ENCODE peak calls at places on chromosome 17, in ten cellular contexts. A, T, M, F, P, E, X, L, K and Q are unnamed samples.

GRCh38 chr17:48198950-48199541 is 91.5 kb downstream of the SNX11 start:
- DNase-seq in A (no peak), T (no peak), M (no peak), F (no peak), P (no peak), E (no peak), X (no peak), L (no peak), K (no peak), Q (no peak)

GRCh38 chr17:80692931-80693467 is 148.4 kb downstream of the RPTOR start:
- DNase-seq in A (no peak), T (no peak), M (no peak), F (no peak), P (no peak), E (no peak), X (no peak), L (no peak), K (no peak), Q (no peak)

GRCh38 chr17:28384281-28385036 is 13.0 kb downstream of the SARM1 start:
- DNase-seq in A (no peak), T (peak), M (no peak), F (peak), P (no peak), E (no peak), X (no peak), L (no peak), K (no peak), Q (peak)

GRCh38 chr17:82419471-82419995 is 1.1 kb upstream of the OGFOD3 start:
- DNase-seq in A (no peak), T (no peak), M (no peak), F (no peak), P (no peak), E (no peak), X (no peak), L (no peak), K (no peak), Q (no peak)

GRCh38 chr17:27456681-27457404 is 595 bp downstream of the KSR1 start:
- DNase-seq in A (peak), T (peak), M (no peak), F (no peak), P (no peak), E (no peak), X (no peak), L (peak), K (no peak), Q (peak)

GRCh38 chr17:5672815-5673430 is 88.6 kb upstream of the NLRP1 start:
- DNase-seq in A (no peak), T (no peak), M (no peak), F (no peak), P (no peak), E (no peak), X (no peak), L (no peak), K (no peak), Q (no peak)

GRCh38 chr17:15334266-15334665 is 7.1 kb downstream of the TEKT3 start:
- DNase-seq in A (no peak), T (no peak), M (no peak), F (no peak), P (no peak), E (peak), X (peak), L (no peak), K (no peak), Q (no peak)

GRCh38 chr17:79832211-79833109 is 6.8 kb downstream of the CBX4 start:
- DNase-seq in A (no peak), T (peak), M (no peak), F (peak), P (no peak), E (no peak), X (no peak), L (no peak), K (no peak), Q (no peak)

GRCh38 chr17:42422412-42422957 is 571 bp downstream of the CAVIN1 start:
- DNase-seq in A (no peak), T (peak), M (no peak), F (peak), P (no peak), E (no peak), X (no peak), L (peak), K (peak), Q (no peak)

GRCh38 chr17:20095366-20096080 is 86.4 kb downstream of the SPECC1 start:
- DNase-seq in A (peak), T (peak), M (peak), F (no peak), P (no peak), E (peak), X (peak), L (peak), K (peak), Q (peak)

GRCh38 chr17:70317416-70317815 is 148.1 kb downstream of the KCNJ2 start:
- DNase-seq in A (no peak), T (no peak), M (no peak), F (no peak), P (no peak), E (no peak), X (no peak), L (no peak), K (no peak), Q (no peak)

GRCh38 chr17:36443777-36444176 is 42.7 kb upstream of the ZNHIT3 start:
- DNase-seq in A (no peak), T (no peak), M (no peak), F (peak), P (no peak), E (no peak), X (no peak), L (no peak), K (no peak), Q (no peak)

GRCh38 chr17:52035336-52035915 is 123.1 kb downstream of the CA10 start:
- DNase-seq in A (no peak), T (no peak), M (peak), F (no peak), P (no peak), E (no peak), X (no peak), L (no peak), K (no peak), Q (no peak)

GRCh38 chr17:49157784-49158183 is 25.2 kb downstream of the B4GALNT2 start:
- DNase-seq in A (no peak), T (no peak), M (no peak), F (no peak), P (no peak), E (peak), X (peak), L (no peak), K (no peak), Q (no peak)

GRCh38 chr17:13592427-13592826 is 9.3 kb downstream of the HS3ST3A1 start:
- DNase-seq in A (no peak), T (no peak), M (no peak), F (no peak), P (no peak), E (no peak), X (no peak), L (no peak), K (no peak), Q (no peak)

GRCh38 chr17:32341141-32341856 is 674 bp downstream of the C17orf75 start:
- DNase-seq in A (no peak), T (no peak), M (no peak), F (no peak), P (no peak), E (no peak), X (no peak), L (no peak), K (no peak), Q (no peak)

GRCh38 chr17:72477529-72477928 is 356.7 kb downstream of the SOX9 start:
- DNase-seq in A (no peak), T (peak), M (no peak), F (no peak), P (no peak), E (no peak), X (no peak), L (no peak), K (peak), Q (no peak)

GRCh38 chr17:27294689-27295630 is 1.0 kb downstream of the WSB1 start:
- DNase-seq in A (peak), T (no peak), M (peak), F (no peak), P (peak), E (peak), X (peak), L (no peak), K (peak), Q (peak)

GRCh38 chr17:81518113-81518784 is 5.7 kb upstream of the ACTG1 start:
- DNase-seq in A (no peak), T (peak), M (no peak), F (no peak), P (no peak), E (no peak), X (no peak), L (peak), K (no peak), Q (no peak)

GRCh38 chr17:45433136-45433535 is 466 bp upstream of the ARHGAP27 start:
- DNase-seq in A (no peak), T (peak), M (no peak), F (peak), P (no peak), E (no peak), X (no peak), L (no peak), K (no peak), Q (no peak)

GRCh38 chr17:82917656-82918345 is 78.0 kb upstream of the ZNF750 start:
- DNase-seq in A (no peak), T (no peak), M (no peak), F (no peak), P (no peak), E (peak), X (peak), L (no peak), K (peak), Q (no peak)

GRCh38 chr17:15048381-15048780 is 216.7 kb downstream of the PMP22 start:
- DNase-seq in A (no peak), T (no peak), M (no peak), F (no peak), P (no peak), E (no peak), X (no peak), L (no peak), K (no peak), Q (no peak)

GRCh38 chr17:67458203-67458602 is 81.1 kb downstream of the PITPNC1 start:
- DNase-seq in A (no peak), T (no peak), M (no peak), F (no peak), P (no peak), E (no peak), X (no peak), L (no peak), K (no peak), Q (no peak)

GRCh38 chr17:37648555-37648954 is 5.3 kb upstream of the DDX52 start:
- DNase-seq in A (no peak), T (no peak), M (no peak), F (no peak), P (no peak), E (no peak), X (peak), L (no peak), K (no peak), Q (no peak)

GRCh38 chr17:76492250-76492988 is 8.8 kb downstream of the RHBDF2 start:
- DNase-seq in A (no peak), T (peak), M (no peak), F (peak), P (no peak), E (no peak), X (no peak), L (no peak), K (peak), Q (no peak)
- H3K27ac ChIP-seq in A (peak), T (peak), M (peak), F (peak), P (peak), E (peak), X (peak), L (peak), K (peak), Q (peak)

DNA sequence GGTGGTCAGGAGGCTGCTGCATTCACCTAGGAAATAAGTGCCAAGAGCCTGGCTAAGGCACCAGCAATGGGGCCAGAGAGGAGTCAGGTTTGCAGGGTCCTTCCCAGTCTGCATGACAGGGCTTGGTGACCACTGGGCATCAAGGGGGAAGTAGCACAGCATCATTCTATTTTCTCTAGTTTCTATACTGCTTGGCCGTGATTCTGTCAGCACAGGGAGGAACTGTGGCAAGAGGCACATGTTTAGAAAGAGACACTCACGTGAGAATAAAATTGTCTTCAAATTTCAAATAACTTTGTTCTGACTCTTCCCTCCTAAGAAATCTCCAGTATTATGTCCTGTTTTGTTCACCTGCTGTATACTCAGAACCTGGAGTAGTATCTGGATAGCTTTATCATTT is 37.8 kb downstream of the ERN1 start:
- DNase-seq in A (no peak), T (no peak), M (no peak), F (no peak), P (no peak), E (no peak), X (no peak), L (no peak), K (no peak), Q (no peak)
- H3K27ac ChIP-seq in A (peak), T (peak), M (no peak), F (no peak), P (no peak), E (no peak), X (no peak), L (no peak), K (no peak), Q (no peak)

GRCh38 chr17:78748048-78748729 is 33.9 kb downstream of the CYTH1 start:
- DNase-seq in A (no peak), T (peak), M (no peak), F (peak), P (no peak), E (no peak), X (no peak), L (no peak), K (no peak), Q (no peak)

GRCh38 chr17:78746263-78746948 is 35.7 kb downstream of the CYTH1 start:
- DNase-seq in A (no peak), T (no peak), M (no peak), F (no peak), P (no peak), E (no peak), X (no peak), L (no peak), K (no peak), Q (no peak)

GRCh38 chr17:78746949-78747269 is 35.2 kb downstream of the CYTH1 start:
- DNase-seq in A (no peak), T (no peak), M (no peak), F (no peak), P (no peak), E (no peak), X (no peak), L (no peak), K (no peak), Q (no peak)

GRCh38 chr17:78748730-78749317 is 33.2 kb downstream of the CYTH1 start:
- DNase-seq in A (peak), T (no peak), M (no peak), F (peak), P (peak), E (no peak), X (no peak), L (peak), K (no peak), Q (peak)

DNA sequence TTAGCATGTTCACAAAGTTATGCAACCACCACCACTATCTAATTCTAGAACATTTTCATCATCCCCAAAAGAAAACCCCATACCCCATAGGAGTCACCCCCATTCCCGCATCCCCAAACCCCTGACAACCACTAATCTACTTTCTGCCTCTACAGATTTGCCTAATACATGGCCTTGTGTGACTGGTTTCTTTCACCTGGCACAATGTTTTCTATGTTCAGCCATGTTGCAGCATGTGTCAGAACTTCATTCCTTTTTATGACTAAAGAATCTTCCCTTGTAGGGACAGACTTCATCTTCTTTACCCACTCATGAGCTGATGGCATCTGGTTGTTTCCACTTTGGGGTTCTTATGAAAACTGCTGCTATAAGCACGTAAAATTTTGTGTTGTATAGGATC is 34.6 kb downstream of the CYTH1 start:
- DNase-seq in A (no peak), T (no peak), M (no peak), F (no peak), P (no peak), E (no peak), X (no peak), L (no peak), K (no peak), Q (no peak)
- H3K27ac ChIP-seq in A (peak), T (peak), M (peak), F (peak), P (peak), E (no peak), X (no peak), L (peak), K (no peak), Q (peak)

DNA sequence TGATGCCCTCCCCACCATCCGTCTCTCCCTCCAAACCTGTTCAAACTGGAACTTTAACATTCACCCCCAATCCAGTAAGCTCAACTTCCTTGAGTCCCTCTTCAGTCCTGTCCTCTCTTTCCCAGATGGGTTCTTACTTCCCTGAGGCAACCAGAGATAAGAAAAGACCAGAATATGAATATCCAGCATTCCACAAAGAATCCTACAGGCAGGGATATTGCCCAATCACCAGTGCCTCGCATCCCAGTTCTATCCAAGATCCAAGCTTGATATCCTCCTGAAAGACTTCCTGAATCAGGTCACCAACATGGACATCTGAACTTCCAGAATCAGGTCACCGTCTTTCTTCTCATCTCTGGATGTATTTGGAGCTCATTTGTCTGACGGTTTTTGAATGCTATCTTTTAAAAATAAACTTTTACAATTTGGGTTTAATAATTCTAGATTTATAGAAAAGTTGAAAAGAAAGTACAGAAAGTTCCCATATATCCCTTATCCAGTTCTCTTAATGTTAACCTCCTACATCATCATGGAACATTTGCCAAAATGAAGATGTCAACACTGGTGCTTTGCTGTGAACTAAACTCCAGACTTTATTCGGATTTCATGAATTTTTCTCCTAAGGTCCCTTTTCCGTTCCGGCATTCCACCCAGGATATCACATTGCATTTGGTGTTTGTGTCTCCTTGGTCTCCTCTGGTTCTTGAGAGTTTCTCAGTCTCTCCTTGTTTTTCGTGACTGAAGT is 13.7 kb upstream of the COL1A1 start:
- DNase-seq in A (peak), T (no peak), M (no peak), F (no peak), P (no peak), E (no peak), X (no peak), L (no peak), K (no peak), Q (peak)
- H3K27ac ChIP-seq in A (peak), T (no peak), M (no peak), F (peak), P (peak), E (peak), X (peak), L (no peak), K (no peak), Q (peak)

DNA sequence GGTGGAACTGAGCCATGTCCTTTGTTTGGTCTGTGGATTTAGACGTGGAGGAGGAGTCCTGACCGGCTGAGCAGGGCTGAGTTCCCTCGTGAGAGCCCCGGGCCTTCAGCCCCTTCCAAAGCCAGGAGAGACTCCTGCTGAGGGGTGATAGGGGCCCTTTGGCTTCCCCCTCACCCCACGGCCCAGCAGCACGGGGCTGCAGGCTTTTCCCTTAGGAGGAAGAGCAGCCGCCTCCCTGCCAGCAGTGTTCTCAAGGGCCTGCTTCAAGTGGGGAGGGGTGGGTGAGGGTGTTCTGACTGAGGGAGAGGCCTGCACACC is 1.5 kb upstream of the CYB561 start:
- DNase-seq in A (no peak), T (no peak), M (no peak), F (no peak), P (no peak), E (no peak), X (no peak), L (no peak), K (no peak), Q (no peak)
- H3K27ac ChIP-seq in A (peak), T (peak), M (no peak), F (peak), P (peak), E (peak), X (no peak), L (peak), K (no peak), Q (no peak)

GRCh38 chr17:38881600-38882191 is 11.8 kb downstream of the LASP1 start:
- DNase-seq in A (peak), T (peak), M (no peak), F (peak), P (no peak), E (no peak), X (peak), L (peak), K (peak), Q (peak)

GRCh38 chr17:38885728-38886642 is 16.1 kb downstream of the LASP1 start:
- DNase-seq in A (no peak), T (no peak), M (peak), F (no peak), P (no peak), E (no peak), X (peak), L (no peak), K (peak), Q (no peak)

GRCh38 chr17:38886643-38887010 is 16.8 kb downstream of the LASP1 start:
- DNase-seq in A (no peak), T (no peak), M (no peak), F (no peak), P (no peak), E (no peak), X (no peak), L (no peak), K (no peak), Q (no peak)

GRCh38 chr17:38883592-38884526 is 14.0 kb downstream of the LASP1 start:
- DNase-seq in A (no peak), T (no peak), M (no peak), F (no peak), P (no peak), E (no peak), X (no peak), L (no peak), K (peak), Q (no peak)

GRCh38 chr17:38885044-38885727 is 15.3 kb downstream of the LASP1 start:
- DNase-seq in A (no peak), T (peak), M (no peak), F (no peak), P (no peak), E (no peak), X (no peak), L (no peak), K (peak), Q (no peak)
- H3K27ac ChIP-seq in A (no peak), T (no peak), M (no peak), F (peak), P (peak), E (peak), X (no peak), L (no peak), K (no peak), Q (peak)

GRCh38 chr17:43917348-43918025 is 10.2 kb upstream of the MPP2 start:
- DNase-seq in A (no peak), T (no peak), M (peak), F (peak), P (no peak), E (no peak), X (peak), L (peak), K (no peak), Q (no peak)
- H3K27ac ChIP-seq in A (no peak), T (no peak), M (no peak), F (no peak), P (no peak), E (no peak), X (no peak), L (no peak), K (no peak), Q (no peak)

GRCh38 chr17:806346-807145 is 24.4 kb downstream of the MRM3 start:
- DNase-seq in A (no peak), T (no peak), M (no peak), F (no peak), P (no peak), E (no peak), X (no peak), L (no peak), K (no peak), Q (no peak)
- H3K27ac ChIP-seq in A (no peak), T (no peak), M (no peak), F (no peak), P (no peak), E (no peak), X (no peak), L (no peak), K (no peak), Q (no peak)

DNA sequence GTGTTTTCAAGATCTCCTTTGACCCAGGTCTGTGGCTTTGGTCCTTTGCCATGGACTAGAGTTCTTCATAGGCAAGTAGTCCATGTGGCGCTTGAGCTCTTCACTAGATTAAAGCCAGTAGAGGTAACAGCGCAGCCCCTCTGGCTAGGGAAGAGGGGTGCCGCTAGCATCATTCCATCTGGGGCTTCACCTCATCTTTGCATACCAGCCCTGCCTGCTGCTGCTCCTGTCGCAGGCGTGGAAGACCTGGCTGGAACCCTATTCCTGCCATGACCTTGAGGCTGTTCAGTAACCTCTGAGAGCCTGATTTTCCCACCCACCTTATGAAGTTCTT is 198.4 kb downstream of the MSI2 start:
- DNase-seq in A (no peak), T (no peak), M (no peak), F (no peak), P (no peak), E (no peak), X (no peak), L (no peak), K (no peak), Q (no peak)
- H3K27ac ChIP-seq in A (no peak), T (no peak), M (peak), F (no peak), P (no peak), E (peak), X (no peak), L (no peak), K (peak), Q (no peak)